ENCODE peak calls at places on chromosomes 2 and 18, in four cellular contexts. One of them, this sample, is unnamed.

GRCh38 chr2:202269585-202269984 is 4.0 kb downstream of the NOP58 start:
- DNase-seq in CD8-positive, alpha-beta T cell: no peak
- DNase-seq in GM12865: peak
- DNase-seq in activated B cell treated with CpG ODN at 0.5 μM for 24 hours: no peak
- DNase-seq in this sample: no peak

GRCh38 chr18:65737346-65737745 is 13.5 kb upstream of the CDH7 start:
- DNase-seq in GM12865: no peak
- DNase-seq in activated B cell treated with CpG ODN at 0.5 μM for 24 hours: no peak
- DNase-seq in CD8-positive, alpha-beta T cell: no peak
- DNase-seq in this sample: no peak

GRCh38 chr2:19059076-19059475 is 299.3 kb downstream of the OSR1 start:
- DNase-seq in CD8-positive, alpha-beta T cell: no peak
- DNase-seq in GM12865: no peak
- DNase-seq in activated B cell treated with CpG ODN at 0.5 μM for 24 hours: no peak
- DNase-seq in this sample: no peak

GRCh38 chr18:13611616-13612110 is 114.7 kb downstream of the FAM210A start:
- DNase-seq in GM12865: no peak
- DNase-seq in activated B cell treated with CpG ODN at 0.5 μM for 24 hours: peak
- DNase-seq in CD8-positive, alpha-beta T cell: no peak
- DNase-seq in this sample: no peak

GRCh38 chr2:19623488-19623887 is 265.1 kb upstream of the OSR1 start:
- DNase-seq in activated B cell treated with CpG ODN at 0.5 μM for 24 hours: no peak
- DNase-seq in CD8-positive, alpha-beta T cell: no peak
- DNase-seq in GM12865: no peak
- DNase-seq in this sample: no peak

GRCh38 chr2:19739256-19739655 is 162.5 kb downstream of the TTC32 start:
- DNase-seq in activated B cell treated with CpG ODN at 0.5 μM for 24 hours: no peak
- DNase-seq in CD8-positive, alpha-beta T cell: no peak
- DNase-seq in GM12865: no peak
- DNase-seq in this sample: no peak

GRCh38 chr2:112627060-112628040 is 18.4 kb upstream of the SLC20A1 start:
- DNase-seq in CD8-positive, alpha-beta T cell: no peak
- DNase-seq in activated B cell treated with CpG ODN at 0.5 μM for 24 hours: no peak
- DNase-seq in GM12865: no peak
- DNase-seq in this sample: no peak

GRCh38 chr2:30037016-30037415 is 109.8 kb upstream of the YPEL5 start:
- DNase-seq in GM12865: no peak
- DNase-seq in activated B cell treated with CpG ODN at 0.5 μM for 24 hours: no peak
- DNase-seq in CD8-positive, alpha-beta T cell: no peak
- DNase-seq in this sample: no peak

GRCh38 chr18:41077076-41077475 is 878.0 kb upstream of the PIK3C3 start:
- DNase-seq in activated B cell treated with CpG ODN at 0.5 μM for 24 hours: no peak
- DNase-seq in GM12865: no peak
- DNase-seq in CD8-positive, alpha-beta T cell: no peak
- DNase-seq in this sample: no peak

GRCh38 chr2:36373149-36373880 is 17.7 kb downstream of the CRIM1 start:
- DNase-seq in GM12865: no peak
- DNase-seq in activated B cell treated with CpG ODN at 0.5 μM for 24 hours: no peak
- DNase-seq in CD8-positive, alpha-beta T cell: no peak
- DNase-seq in this sample: no peak

GRCh38 chr2:217360781-217361485 is 501.1 kb upstream of the TNP1 start:
- DNase-seq in activated B cell treated with CpG ODN at 0.5 μM for 24 hours: no peak
- DNase-seq in CD8-positive, alpha-beta T cell: no peak
- DNase-seq in GM12865: no peak
- DNase-seq in this sample: no peak

GRCh38 chr18:79871026-79871390 is 73.3 kb downstream of the KCNG2 start:
- DNase-seq in CD8-positive, alpha-beta T cell: no peak
- DNase-seq in activated B cell treated with CpG ODN at 0.5 μM for 24 hours: no peak
- DNase-seq in GM12865: no peak
- DNase-seq in this sample: no peak

GRCh38 chr2:237702439-237703397 is 75.3 kb downstream of the LRRFIP1 start:
- DNase-seq in GM12865: no peak
- DNase-seq in CD8-positive, alpha-beta T cell: no peak
- DNase-seq in activated B cell treated with CpG ODN at 0.5 μM for 24 hours: no peak
- DNase-seq in this sample: no peak

GRCh38 chr18:35050638-35051287 is 9.6 kb downstream of the MAPRE2 start:
- DNase-seq in GM12865: peak
- DNase-seq in activated B cell treated with CpG ODN at 0.5 μM for 24 hours: no peak
- DNase-seq in CD8-positive, alpha-beta T cell: no peak
- DNase-seq in this sample: no peak

GRCh38 chr2:118380915-118381653 is 292.8 kb downstream of the INSIG2 start:
- DNase-seq in CD8-positive, alpha-beta T cell: no peak
- DNase-seq in GM12865: no peak
- DNase-seq in activated B cell treated with CpG ODN at 0.5 μM for 24 hours: no peak
- DNase-seq in this sample: no peak

GRCh38 chr2:111679202-111679601 is 204.8 kb downstream of the ANAPC1 start:
- DNase-seq in activated B cell treated with CpG ODN at 0.5 μM for 24 hours: no peak
- DNase-seq in GM12865: no peak
- DNase-seq in CD8-positive, alpha-beta T cell: no peak
- DNase-seq in this sample: no peak

GRCh38 chr2:24920813-24921441 is 890 bp upstream of the ADCY3 start:
- DNase-seq in CD8-positive, alpha-beta T cell: no peak
- DNase-seq in activated B cell treated with CpG ODN at 0.5 μM for 24 hours: no peak
- DNase-seq in GM12865: peak
- DNase-seq in this sample: no peak

GRCh38 chr18:55095579-55095978 is 136.3 kb upstream of the CCDC68 start:
- DNase-seq in CD8-positive, alpha-beta T cell: no peak
- DNase-seq in GM12865: no peak
- DNase-seq in activated B cell treated with CpG ODN at 0.5 μM for 24 hours: no peak
- DNase-seq in this sample: no peak

GRCh38 chr2:67515538-67515937 is 118.4 kb downstream of the ETAA1 start:
- DNase-seq in CD8-positive, alpha-beta T cell: no peak
- DNase-seq in GM12865: no peak
- DNase-seq in activated B cell treated with CpG ODN at 0.5 μM for 24 hours: no peak
- DNase-seq in this sample: no peak

GRCh38 chr18:56658261-56658660 is 7.1 kb downstream of the WDR7 start:
- DNase-seq in GM12865: no peak
- DNase-seq in CD8-positive, alpha-beta T cell: no peak
- DNase-seq in activated B cell treated with CpG ODN at 0.5 μM for 24 hours: no peak
- DNase-seq in this sample: no peak

GRCh38 chr2:70123829-70124117 is 36.5 kb downstream of the PCBP1 start:
- DNase-seq in GM12865: no peak
- DNase-seq in activated B cell treated with CpG ODN at 0.5 μM for 24 hours: no peak
- DNase-seq in CD8-positive, alpha-beta T cell: no peak
- DNase-seq in this sample: no peak

GRCh38 chr18:70931942-70932814 is 643.3 kb downstream of the SOCS6 start:
- DNase-seq in activated B cell treated with CpG ODN at 0.5 μM for 24 hours: no peak
- DNase-seq in CD8-positive, alpha-beta T cell: no peak
- DNase-seq in GM12865: peak
- DNase-seq in this sample: no peak

GRCh38 chr2:102782916-102783315 is 21.1 kb downstream of the TMEM182 start:
- DNase-seq in CD8-positive, alpha-beta T cell: no peak
- DNase-seq in GM12865: no peak
- DNase-seq in activated B cell treated with CpG ODN at 0.5 μM for 24 hours: no peak
- DNase-seq in this sample: no peak

GRCh38 chr2:216059233-216059834 is 22.3 kb downstream of the PECR start:
- DNase-seq in activated B cell treated with CpG ODN at 0.5 μM for 24 hours: no peak
- DNase-seq in GM12865: peak
- DNase-seq in CD8-positive, alpha-beta T cell: no peak
- DNase-seq in this sample: no peak
- TF ChIP-seq CTCF in activated B cell treated with CpG ODN at 0.5 μM for 24 hours: no peak
- TF ChIP-seq CTCF in GM12865: peak
- TF ChIP-seq CTCF in CD8-positive, alpha-beta T cell: peak
- TF ChIP-seq CTCF in this sample: peak

DNA sequence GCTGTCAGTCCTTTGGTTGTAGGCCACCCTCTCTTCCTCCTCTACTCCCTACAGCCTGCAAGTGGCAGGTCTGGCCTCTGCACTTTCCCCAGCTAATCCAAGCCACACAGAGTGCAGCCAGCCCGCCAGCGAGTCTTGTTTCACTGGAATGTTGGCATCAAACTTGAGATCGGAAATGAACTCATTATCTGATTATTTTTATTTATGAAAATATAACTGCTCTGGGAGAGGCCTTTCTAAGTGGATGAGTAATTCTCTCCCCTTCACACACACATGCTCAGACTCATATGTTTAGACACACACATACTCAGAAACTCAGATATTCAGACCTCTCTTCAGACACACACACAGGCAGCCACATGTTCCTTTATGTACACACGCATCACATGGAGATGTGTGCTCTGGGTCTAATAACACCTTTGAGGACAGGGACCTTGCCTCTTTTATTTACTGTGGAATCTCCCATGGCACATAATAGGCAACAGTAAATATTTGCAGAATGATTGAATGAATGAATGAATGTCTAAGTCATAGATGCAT is 151.3 kb downstream of the ZFP36L2 start:
- DNase-seq in activated B cell treated with CpG ODN at 0.5 μM for 24 hours: no peak
- DNase-seq in GM12865: no peak
- DNase-seq in CD8-positive, alpha-beta T cell: no peak
- DNase-seq in this sample: no peak
- TF ChIP-seq CTCF in activated B cell treated with CpG ODN at 0.5 μM for 24 hours: no peak
- TF ChIP-seq CTCF in GM12865: no peak
- TF ChIP-seq CTCF in CD8-positive, alpha-beta T cell: no peak
- TF ChIP-seq CTCF in this sample: no peak

GRCh38 chr2:161576421-161576820 is 47.8 kb upstream of the SLC4A10 start:
- DNase-seq in GM12865: peak
- DNase-seq in CD8-positive, alpha-beta T cell: no peak
- DNase-seq in activated B cell treated with CpG ODN at 0.5 μM for 24 hours: no peak
- DNase-seq in this sample: no peak
- TF ChIP-seq CTCF in GM12865: peak
- TF ChIP-seq CTCF in CD8-positive, alpha-beta T cell: no peak
- TF ChIP-seq CTCF in activated B cell treated with CpG ODN at 0.5 μM for 24 hours: no peak
- TF ChIP-seq CTCF in this sample: no peak

DNA sequence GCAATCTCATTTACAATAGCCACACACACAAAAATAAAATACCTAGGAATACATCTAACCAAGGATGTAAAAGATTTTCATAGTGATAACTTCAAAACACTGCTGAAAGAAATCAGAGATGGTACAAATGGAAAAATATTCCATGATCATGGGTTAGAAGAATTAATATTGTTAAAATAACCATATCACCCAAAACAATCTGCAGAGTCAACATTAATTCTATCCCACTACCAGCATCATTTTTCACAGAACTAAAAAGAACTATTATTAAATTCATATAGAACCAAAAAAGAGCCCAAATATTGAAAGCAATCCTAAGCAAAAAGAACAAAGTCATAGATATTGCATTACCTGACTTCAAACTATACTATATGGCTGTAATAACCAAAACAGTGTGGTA is 50.4 kb downstream of the ZNF385B start:
- DNase-seq in GM12865: no peak
- DNase-seq in activated B cell treated with CpG ODN at 0.5 μM for 24 hours: no peak
- DNase-seq in CD8-positive, alpha-beta T cell: no peak
- DNase-seq in this sample: no peak
- TF ChIP-seq CTCF in GM12865: no peak
- TF ChIP-seq CTCF in activated B cell treated with CpG ODN at 0.5 μM for 24 hours: no peak
- TF ChIP-seq CTCF in CD8-positive, alpha-beta T cell: no peak
- TF ChIP-seq CTCF in this sample: no peak

GRCh38 chr2:95165030-95165370 is 609 bp upstream of the ZNF2 start:
- DNase-seq in CD8-positive, alpha-beta T cell: no peak
- DNase-seq in activated B cell treated with CpG ODN at 0.5 μM for 24 hours: no peak
- DNase-seq in GM12865: no peak
- DNase-seq in this sample: no peak

GRCh38 chr2:95165371-95166064 is at the start of gene ZNF2:
- DNase-seq in activated B cell treated with CpG ODN at 0.5 μM for 24 hours: peak
- DNase-seq in GM12865: peak
- DNase-seq in CD8-positive, alpha-beta T cell: peak
- DNase-seq in this sample: peak

GRCh38 chr2:95166065-95166763 is 605 bp downstream of the ZNF2 start:
- DNase-seq in CD8-positive, alpha-beta T cell: no peak
- DNase-seq in activated B cell treated with CpG ODN at 0.5 μM for 24 hours: no peak
- DNase-seq in GM12865: no peak
- DNase-seq in this sample: no peak
- TF ChIP-seq CTCF in CD8-positive, alpha-beta T cell: no peak
- TF ChIP-seq CTCF in activated B cell treated with CpG ODN at 0.5 μM for 24 hours: no peak
- TF ChIP-seq CTCF in GM12865: no peak
- TF ChIP-seq CTCF in this sample: no peak

GRCh38 chr2:197620113-197620512 is 55.3 kb downstream of the RFTN2 start:
- DNase-seq in GM12865: no peak
- DNase-seq in CD8-positive, alpha-beta T cell: no peak
- DNase-seq in activated B cell treated with CpG ODN at 0.5 μM for 24 hours: no peak
- DNase-seq in this sample: no peak

GRCh38 chr2:197613509-197613987 is 61.8 kb downstream of the RFTN2 start:
- DNase-seq in CD8-positive, alpha-beta T cell: no peak
- DNase-seq in GM12865: no peak
- DNase-seq in activated B cell treated with CpG ODN at 0.5 μM for 24 hours: no peak
- DNase-seq in this sample: no peak

GRCh38 chr2:197614532-197614931 is 60.9 kb downstream of the RFTN2 start:
- DNase-seq in activated B cell treated with CpG ODN at 0.5 μM for 24 hours: no peak
- DNase-seq in CD8-positive, alpha-beta T cell: no peak
- DNase-seq in GM12865: no peak
- DNase-seq in this sample: no peak

GRCh38 chr2:197615033-197615652 is 60.2 kb downstream of the RFTN2 start:
- DNase-seq in activated B cell treated with CpG ODN at 0.5 μM for 24 hours: no peak
- DNase-seq in CD8-positive, alpha-beta T cell: no peak
- DNase-seq in GM12865: peak
- DNase-seq in this sample: no peak
- TF ChIP-seq CTCF in activated B cell treated with CpG ODN at 0.5 μM for 24 hours: no peak
- TF ChIP-seq CTCF in CD8-positive, alpha-beta T cell: no peak
- TF ChIP-seq CTCF in GM12865: peak
- TF ChIP-seq CTCF in this sample: no peak